ENCODE peak calls at places on chromosomes 12 and 14, in eight cellular contexts. One of them, this sample, is unnamed.

GRCh38 chr12:19597304-19598066 is 158.2 kb downstream of the AEBP2 start:
- DNase-seq in RWPE1: no peak
- DNase-seq in endothelial cell of umbilical vein: no peak
- DNase-seq in astrocyte: no peak
- DNase-seq in prostate gland: no peak
- DNase-seq in mammary epithelial cell: no peak
- DNase-seq in lower lobe of right lung: no peak
- DNase-seq in cardiac muscle cell: no peak
- DNase-seq in this sample: no peak

GRCh38 chr12:8032242-8033152 is at the start of gene FOXJ2:
- DNase-seq in RWPE1: peak
- DNase-seq in endothelial cell of umbilical vein: peak
- DNase-seq in astrocyte: peak
- DNase-seq in prostate gland: peak
- DNase-seq in mammary epithelial cell: peak
- DNase-seq in lower lobe of right lung: peak
- DNase-seq in cardiac muscle cell: peak
- DNase-seq in this sample: no peak

GRCh38 chr12:6067152-6067916 is 57.1 kb downstream of the VWF start:
- DNase-seq in RWPE1: peak
- DNase-seq in endothelial cell of umbilical vein: peak
- DNase-seq in astrocyte: no peak
- DNase-seq in prostate gland: no peak
- DNase-seq in mammary epithelial cell: no peak
- DNase-seq in lower lobe of right lung: no peak
- DNase-seq in cardiac muscle cell: no peak
- DNase-seq in this sample: no peak

GRCh38 chr12:46372131-46372851 is at the start of gene SLC38A2:
- DNase-seq in RWPE1: peak
- DNase-seq in endothelial cell of umbilical vein: peak
- DNase-seq in astrocyte: peak
- DNase-seq in prostate gland: peak
- DNase-seq in mammary epithelial cell: peak
- DNase-seq in lower lobe of right lung: peak
- DNase-seq in cardiac muscle cell: peak
- DNase-seq in this sample: no peak

GRCh38 chr12:49344486-49345047 is 2.1 kb upstream of the DNAJC22 start:
- DNase-seq in RWPE1: no peak
- DNase-seq in endothelial cell of umbilical vein: no peak
- DNase-seq in astrocyte: no peak
- DNase-seq in prostate gland: no peak
- DNase-seq in mammary epithelial cell: no peak
- DNase-seq in lower lobe of right lung: no peak
- DNase-seq in cardiac muscle cell: no peak
- DNase-seq in this sample: no peak

GRCh38 chr14:104108570-104109060 is 23.1 kb downstream of the ASPG start:
- DNase-seq in RWPE1: no peak
- DNase-seq in endothelial cell of umbilical vein: no peak
- DNase-seq in astrocyte: no peak
- DNase-seq in prostate gland: no peak
- DNase-seq in mammary epithelial cell: no peak
- DNase-seq in lower lobe of right lung: no peak
- DNase-seq in cardiac muscle cell: no peak
- DNase-seq in this sample: no peak

GRCh38 chr12:124940393-124941169 is 26.1 kb upstream of the UBC start:
- DNase-seq in RWPE1: peak
- DNase-seq in endothelial cell of umbilical vein: peak
- DNase-seq in astrocyte: peak
- DNase-seq in prostate gland: peak
- DNase-seq in mammary epithelial cell: peak
- DNase-seq in lower lobe of right lung: peak
- DNase-seq in cardiac muscle cell: peak
- DNase-seq in this sample: no peak

GRCh38 chr12:14828896-14829295 is 14.4 kb downstream of the ART4 start:
- DNase-seq in RWPE1: peak
- DNase-seq in endothelial cell of umbilical vein: peak
- DNase-seq in astrocyte: no peak
- DNase-seq in prostate gland: no peak
- DNase-seq in mammary epithelial cell: no peak
- DNase-seq in lower lobe of right lung: no peak
- DNase-seq in cardiac muscle cell: peak
- DNase-seq in this sample: no peak

GRCh38 chr12:116066381-116067230 is 210.9 kb downstream of the MED13L start:
- DNase-seq in RWPE1: peak
- DNase-seq in endothelial cell of umbilical vein: peak
- DNase-seq in astrocyte: no peak
- DNase-seq in prostate gland: no peak
- DNase-seq in mammary epithelial cell: no peak
- DNase-seq in lower lobe of right lung: peak
- DNase-seq in cardiac muscle cell: peak
- DNase-seq in this sample: no peak

GRCh38 chr12:93087836-93088610 is 158.9 kb upstream of the EEA1 start:
- DNase-seq in RWPE1: no peak
- DNase-seq in endothelial cell of umbilical vein: no peak
- DNase-seq in astrocyte: no peak
- DNase-seq in prostate gland: no peak
- DNase-seq in mammary epithelial cell: no peak
- DNase-seq in lower lobe of right lung: no peak
- DNase-seq in cardiac muscle cell: no peak
- DNase-seq in this sample: no peak
- H3K27ac ChIP-seq in RWPE1: no peak
- H3K27ac ChIP-seq in endothelial cell of umbilical vein: peak
- H3K27ac ChIP-seq in astrocyte: peak
- H3K27ac ChIP-seq in prostate gland: no peak
- H3K27ac ChIP-seq in mammary epithelial cell: no peak
- H3K27ac ChIP-seq in lower lobe of right lung: no peak
- H3K27ac ChIP-seq in cardiac muscle cell: no peak
- H3K27ac ChIP-seq in this sample: peak

GRCh38 chr14:90660865-90661570 is 155.2 kb downstream of the TTC7B start:
- DNase-seq in RWPE1: no peak
- DNase-seq in endothelial cell of umbilical vein: no peak
- DNase-seq in astrocyte: no peak
- DNase-seq in prostate gland: no peak
- DNase-seq in mammary epithelial cell: no peak
- DNase-seq in lower lobe of right lung: peak
- DNase-seq in cardiac muscle cell: no peak
- DNase-seq in this sample: no peak
- H3K27ac ChIP-seq in RWPE1: no peak
- H3K27ac ChIP-seq in endothelial cell of umbilical vein: no peak
- H3K27ac ChIP-seq in astrocyte: no peak
- H3K27ac ChIP-seq in prostate gland: no peak
- H3K27ac ChIP-seq in mammary epithelial cell: no peak
- H3K27ac ChIP-seq in lower lobe of right lung: peak
- H3K27ac ChIP-seq in cardiac muscle cell: no peak
- H3K27ac ChIP-seq in this sample: no peak

GRCh38 chr12:13093850-13094225 is 9.6 kb downstream of the GSG1 start:
- DNase-seq in RWPE1: no peak
- DNase-seq in endothelial cell of umbilical vein: peak
- DNase-seq in astrocyte: peak
- DNase-seq in prostate gland: no peak
- DNase-seq in mammary epithelial cell: no peak
- DNase-seq in lower lobe of right lung: no peak
- DNase-seq in cardiac muscle cell: no peak
- DNase-seq in this sample: no peak
- H3K27ac ChIP-seq in RWPE1: peak
- H3K27ac ChIP-seq in endothelial cell of umbilical vein: peak
- H3K27ac ChIP-seq in astrocyte: peak
- H3K27ac ChIP-seq in prostate gland: no peak
- H3K27ac ChIP-seq in mammary epithelial cell: peak
- H3K27ac ChIP-seq in lower lobe of right lung: no peak
- H3K27ac ChIP-seq in cardiac muscle cell: no peak
- H3K27ac ChIP-seq in this sample: peak

GRCh38 chr14:21069388-21070082 is 569 bp upstream of the ARHGEF40 start:
- DNase-seq in RWPE1: peak
- DNase-seq in endothelial cell of umbilical vein: no peak
- DNase-seq in astrocyte: peak
- DNase-seq in prostate gland: no peak
- DNase-seq in mammary epithelial cell: no peak
- DNase-seq in lower lobe of right lung: no peak
- DNase-seq in cardiac muscle cell: no peak
- DNase-seq in this sample: no peak

GRCh38 chr14:21071225-21072041 is 1.3 kb downstream of the ARHGEF40 start:
- DNase-seq in RWPE1: peak
- DNase-seq in endothelial cell of umbilical vein: peak
- DNase-seq in astrocyte: peak
- DNase-seq in prostate gland: peak
- DNase-seq in mammary epithelial cell: peak
- DNase-seq in lower lobe of right lung: peak
- DNase-seq in cardiac muscle cell: peak
- DNase-seq in this sample: peak

GRCh38 chr14:21072102-21072501 is 2.0 kb downstream of the ARHGEF40 start:
- DNase-seq in RWPE1: no peak
- DNase-seq in endothelial cell of umbilical vein: no peak
- DNase-seq in astrocyte: peak
- DNase-seq in prostate gland: no peak
- DNase-seq in mammary epithelial cell: no peak
- DNase-seq in lower lobe of right lung: no peak
- DNase-seq in cardiac muscle cell: no peak
- DNase-seq in this sample: no peak

GRCh38 chr14:21070083-21070609 is at the start of gene ARHGEF40:
- DNase-seq in RWPE1: peak
- DNase-seq in endothelial cell of umbilical vein: peak
- DNase-seq in astrocyte: peak
- DNase-seq in prostate gland: peak
- DNase-seq in mammary epithelial cell: no peak
- DNase-seq in lower lobe of right lung: peak
- DNase-seq in cardiac muscle cell: peak
- DNase-seq in this sample: no peak

GRCh38 chr14:21070610-21071224 is 613 bp downstream of the ARHGEF40 start:
- DNase-seq in RWPE1: peak
- DNase-seq in endothelial cell of umbilical vein: peak
- DNase-seq in astrocyte: peak
- DNase-seq in prostate gland: no peak
- DNase-seq in mammary epithelial cell: no peak
- DNase-seq in lower lobe of right lung: no peak
- DNase-seq in cardiac muscle cell: peak
- DNase-seq in this sample: no peak
- H3K27ac ChIP-seq in RWPE1: peak
- H3K27ac ChIP-seq in endothelial cell of umbilical vein: no peak
- H3K27ac ChIP-seq in astrocyte: peak
- H3K27ac ChIP-seq in prostate gland: peak
- H3K27ac ChIP-seq in mammary epithelial cell: no peak
- H3K27ac ChIP-seq in lower lobe of right lung: peak
- H3K27ac ChIP-seq in cardiac muscle cell: peak
- H3K27ac ChIP-seq in this sample: peak

This sample was measured in epithelial cell of prostate.